ENCODE peak calls at places on chromosomes 2 and 18, in five cellular contexts. C is psoas muscle, A is NCI-H1105, N is astrocyte of the spinal cord, E is NCI-H774. S is an unnamed sample.

GRCh38 chr2:151669585-151670081 is 64.6 kb downstream of the NEB start:
- DNase-seq in C (no peak), A (no peak), N (no peak), E (no peak), S (no peak)

GRCh38 chr2:85468704-85469349 is 50.3 kb downstream of the SH2D6 start:
- DNase-seq in C (no peak), A (no peak), N (peak; percentile 65), E (no peak), S (no peak)

GRCh38 chr2:65382323-65382722 is 50.1 kb downstream of the SPRED2 start:
- DNase-seq in C (no peak), A (no peak), N (no peak), E (no peak), S (no peak)

GRCh38 chr2:191114403-191114886 is 36.3 kb downstream of the STAT4 start:
- DNase-seq in C (no peak), A (no peak), N (no peak), E (no peak), S (no peak)

GRCh38 chr2:152055366-152056108 is 43.3 kb downstream of the CACNB4 start:
- DNase-seq in C (no peak), A (no peak), N (peak; percentile 56), E (no peak), S (no peak)

GRCh38 chr2:97714084-97714949 is 941 bp downstream of the ZAP70 start:
- DNase-seq in C (peak; percentile 34), A (no peak), N (no peak), E (no peak), S (no peak)

GRCh38 chr2:28048341-28048740 is 157.8 kb downstream of the BABAM2 start:
- DNase-seq in C (no peak), A (no peak), N (peak; percentile 30), E (no peak), S (no peak)

GRCh38 chr18:37997695-37998094 is 432.1 kb upstream of the CELF4 start:
- DNase-seq in C (no peak), A (no peak), N (no peak), E (no peak), S (no peak)

GRCh38 chr18:43935051-43935412 is 657.7 kb upstream of the SYT4 start:
- DNase-seq in C (no peak), A (no peak), N (peak; percentile 82), E (no peak), S (no peak)

GRCh38 chr2:23618696-23619530 is 233.9 kb downstream of the KLHL29 start:
- DNase-seq in C (no peak), A (no peak), N (no peak), E (no peak), S (no peak)

GRCh38 chr2:231701456-231702373 is 6.6 kb upstream of the PTMA start:
- DNase-seq in C (peak; percentile 81), A (peak; percentile 90), N (peak; percentile 38), E (no peak), S (peak; percentile 94)

GRCh38 chr2:145587922-145588321 is 1068.0 kb upstream of the ZEB2 start:
- DNase-seq in C (no peak), A (no peak), N (no peak), E (no peak), S (no peak)

GRCh38 chr18:21907451-21907850 is 166.9 kb downstream of the MIB1 start:
- DNase-seq in C (no peak), A (no peak), N (no peak), E (no peak), S (no peak)

GRCh38 chr2:180411631-180412030 is 404.5 kb upstream of the CWC22 start:
- DNase-seq in C (no peak), A (no peak), N (no peak), E (no peak), S (no peak)

GRCh38 chr2:7986431-7986830 is 695.4 kb upstream of the ID2 start:
- DNase-seq in C (no peak), A (no peak), N (no peak), E (no peak), S (no peak)

GRCh38 chr2:238697193-238698191 is 150.4 kb upstream of the TWIST2 start:
- DNase-seq in C (no peak), A (no peak), N (no peak), E (no peak), S (peak; percentile 7)

GRCh38 chr2:85744771-85745601 is 8.8 kb upstream of the ATOH8 start:
- DNase-seq in C (peak; percentile 87), A (no peak), N (peak; percentile 76), E (no peak), S (peak; percentile 94)

GRCh38 chr2:233404227-233404626 is 49.9 kb downstream of the DGKD start:
- DNase-seq in C (no peak), A (no peak), N (peak; percentile 33), E (peak; percentile 26), S (peak; percentile 73)

GRCh38 chr18:56066524-56067215 is 478.7 kb upstream of the TCF4 start:
- DNase-seq in C (no peak), A (no peak), N (no peak), E (no peak), S (no peak)

GRCh38 chr2:118848381-118849225 is 1.2 kb upstream of the EN1 start:
- DNase-seq in C (peak; percentile 46), A (no peak), N (no peak), E (no peak), S (no peak)

GRCh38 chr2:15561574-15562344 is 625 bp upstream of the NBAS start:
- DNase-seq in C (no peak), A (peak; percentile 5), N (peak; percentile 71), E (peak; percentile 24), S (no peak)

GRCh38 chr18:21672868-21673267 is 31.7 kb downstream of the ABHD3 start:
- DNase-seq in C (peak; percentile 59), A (no peak), N (peak; percentile 29), E (no peak), S (no peak)